ENCODE peak calls at places on chromosomes 16 and 17, in four cellular contexts. I, A, R and W are unnamed samples.

GRCh38 chr17:78272181-78272913 is 40.9 kb downstream of the TMEM235 start:
- DNase-seq in I (peak), A (peak), R (peak), W (no peak)

GRCh38 chr16:86303787-86304685 is 206.3 kb upstream of the FOXF1 start:
- DNase-seq in I (no peak), A (no peak), R (no peak), W (no peak)

GRCh38 chr17:63786961-63787711 is 13.2 kb downstream of the DDX42 start:
- DNase-seq in I (no peak), A (no peak), R (no peak), W (no peak)

GRCh38 chr17:4710693-4711634 is 532 bp downstream of the ARRB2 start:
- DNase-seq in I (no peak), A (no peak), R (no peak), W (no peak)

GRCh38 chr17:2030779-2031163 is 818 bp downstream of the DPH1 start:
- DNase-seq in I (no peak), A (no peak), R (peak), W (no peak)

GRCh38 chr16:89623511-89624232 is 10.2 kb downstream of the DPEP1 start:
- DNase-seq in I (peak), A (peak), R (no peak), W (no peak)

GRCh38 chr17:70668938-70669778 is 499.8 kb downstream of the KCNJ2 start:
- DNase-seq in I (no peak), A (no peak), R (no peak), W (no peak)

GRCh38 chr17:55266051-55266957 is 1.5 kb downstream of the HLF start:
- DNase-seq in I (no peak), A (no peak), R (peak), W (no peak)

GRCh38 chr16:2196162-2196980 is at the start of gene CASKIN1:
- DNase-seq in I (no peak), A (no peak), R (no peak), W (no peak)

GRCh38 chr16:57720142-57720575 is 15.4 kb upstream of the KATNB1 start:
- DNase-seq in I (peak), A (peak), R (peak), W (peak)

GRCh38 chr16:67833035-67833417 is 9.1 kb upstream of the THAP11 start:
- DNase-seq in I (peak), A (peak), R (no peak), W (no peak)

GRCh38 chr16:9395958-9396359 is 304.5 kb downstream of the HAPSTR1 start:
- DNase-seq in I (no peak), A (no peak), R (no peak), W (no peak)

GRCh38 chr16:79599256-79599836 is 1.2 kb downstream of the MAF start:
- DNase-seq in I (no peak), A (no peak), R (peak), W (no peak)

GRCh38 chr17:83161298-83162034 is 82.1 kb downstream of the METRNL start:
- DNase-seq in I (peak), A (no peak), R (no peak), W (no peak)

GRCh38 chr17:43388198-43389021 is 10.4 kb upstream of the ARL4D start:
- DNase-seq in I (peak), A (peak), R (peak), W (peak)

GRCh38 chr17:10052414-10052813 is 146.0 kb downstream of the GAS7 start:
- DNase-seq in I (no peak), A (no peak), R (no peak), W (no peak)

GRCh38 chr16:3328104-3328503 is 22.8 kb downstream of the ZNF75A start:
- DNase-seq in I (no peak), A (no peak), R (no peak), W (no peak)

GRCh38 chr16:74577882-74578366 is 29.0 kb downstream of the GLG1 start:
- DNase-seq in I (peak), A (no peak), R (no peak), W (no peak)

GRCh38 chr17:50346313-50347086 is 574 bp downstream of the XYLT2 start:
- DNase-seq in I (no peak), A (no peak), R (peak), W (no peak)

GRCh38 chr17:38660097-38661026 is 14.4 kb downstream of the EPOP start:
- DNase-seq in I (no peak), A (no peak), R (no peak), W (no peak)

GRCh38 chr16:69105501-69106361 is at the start of gene HAS3:
- DNase-seq in I (peak), A (peak), R (peak), W (peak)

GRCh38 chr17:19410875-19411291 is at the start of gene RNF112:
- DNase-seq in I (peak), A (no peak), R (peak), W (no peak)

DNA sequence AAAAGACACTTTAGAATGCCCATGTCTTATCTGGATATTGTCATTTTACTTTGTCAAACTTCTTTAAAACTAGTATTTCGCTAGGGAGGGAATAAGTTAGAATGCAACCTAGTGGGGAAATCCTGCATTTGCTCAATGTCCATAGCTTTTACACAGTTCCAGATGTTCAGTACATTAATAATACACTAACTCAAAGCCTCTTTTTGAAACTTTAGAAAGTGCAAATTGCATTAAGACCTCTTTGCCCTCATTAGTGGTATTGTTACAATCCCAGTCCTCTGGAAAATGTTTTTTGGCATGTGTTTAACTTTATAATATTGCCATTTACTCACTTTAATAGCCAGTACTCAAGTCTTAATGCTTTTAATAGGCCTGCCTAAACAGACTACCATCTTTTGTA is 106.8 kb downstream of the BRIP1 start:
- DNase-seq in I (no peak), A (no peak), R (no peak), W (no peak)
- TF ChIP-seq CTCF in I (no peak), A (no peak), R (no peak), W (no peak)

DNA sequence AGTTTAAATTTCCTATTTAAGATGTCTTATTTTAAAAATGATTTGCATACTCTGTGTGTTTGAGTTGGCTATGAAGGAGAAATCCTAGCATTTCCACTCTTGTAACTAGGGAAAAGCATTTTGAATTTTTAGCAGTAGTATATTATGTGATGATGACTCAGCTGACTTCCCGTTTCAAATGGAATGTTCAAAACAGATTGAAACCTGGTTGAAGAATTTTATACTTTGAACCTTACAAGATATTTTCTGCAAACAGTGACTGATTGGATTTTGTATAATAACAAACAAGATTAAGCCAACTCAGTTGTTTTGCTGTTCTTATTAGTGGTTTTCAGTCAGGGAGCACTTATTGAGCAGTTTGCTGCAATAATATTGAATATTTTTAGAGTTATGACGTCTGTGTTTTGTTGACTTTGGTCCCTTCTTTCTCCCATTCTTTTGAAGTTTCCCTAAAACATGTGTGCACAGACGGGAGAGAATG is 8.0 kb downstream of the TNRC6A start:
- DNase-seq in I (peak), A (peak), R (no peak), W (peak)
- H3K4me3 ChIP-seq in I (no peak), A (no peak), R (no peak), W (no peak)

GRCh38 chr17:59858167-59858790 is 34.5 kb downstream of the TUBD1 start:
- DNase-seq in I (peak), A (no peak), R (no peak), W (no peak)

GRCh38 chr17:59856859-59857794 is 35.6 kb downstream of the TUBD1 start:
- DNase-seq in I (no peak), A (no peak), R (no peak), W (no peak)

GRCh38 chr17:59863607-59864006 is 29.1 kb downstream of the TUBD1 start:
- DNase-seq in I (no peak), A (no peak), R (no peak), W (no peak)

DNA sequence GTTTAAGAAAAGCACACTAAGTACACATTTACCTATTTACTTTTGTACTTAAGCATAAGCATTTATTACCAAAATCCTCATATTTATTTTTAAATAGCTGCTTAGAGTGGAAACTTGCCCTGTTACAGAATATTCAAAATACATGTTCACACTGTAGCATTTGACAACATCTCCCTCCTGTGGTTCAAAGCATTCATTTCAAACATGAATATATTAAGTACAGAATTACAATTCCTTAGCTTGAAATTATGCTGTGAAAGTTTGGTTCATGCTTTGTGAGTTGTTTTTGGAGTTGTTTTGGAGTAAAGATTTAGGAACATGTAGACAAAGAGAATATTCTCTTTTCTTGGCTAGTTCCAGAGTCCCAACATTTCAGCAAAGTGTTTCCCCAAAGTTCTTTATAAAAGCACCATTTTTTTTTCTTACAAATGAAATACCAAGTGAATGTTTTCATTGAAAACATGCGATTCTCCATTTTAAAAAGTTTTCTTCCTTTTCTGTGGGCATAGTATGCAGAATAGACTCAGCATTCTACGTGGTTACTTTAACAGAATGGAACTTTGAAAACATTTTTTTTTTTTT is 33.2 kb downstream of the TUBD1 start:
- DNase-seq in I (peak), A (peak), R (no peak), W (no peak)
- TF ChIP-seq CTCF in I (peak), A (peak), R (peak), W (peak)

GRCh38 chr17:58966208-58966607 is 140.5 kb downstream of the TRIM37 start:
- DNase-seq in I (no peak), A (no peak), R (no peak), W (no peak)

GRCh38 chr17:58968662-58969061 is 138.0 kb downstream of the TRIM37 start:
- DNase-seq in I (no peak), A (no peak), R (no peak), W (no peak)

GRCh38 chr17:58969156-58969555 is 137.5 kb downstream of the TRIM37 start:
- DNase-seq in I (no peak), A (no peak), R (no peak), W (no peak)

GRCh38 chr17:58969612-58970011 is 137.1 kb downstream of the TRIM37 start:
- DNase-seq in I (peak), A (no peak), R (no peak), W (no peak)

GRCh38 chr17:58965221-58965620 is 141.5 kb downstream of the TRIM37 start:
- DNase-seq in I (no peak), A (no peak), R (no peak), W (no peak)
- H3K4me3 ChIP-seq in I (no peak), A (no peak), R (no peak), W (no peak)